ENCODE peak calls at places on chromosome 19, in eight cellular contexts. S is PC-9, L is neural progenitor cell, G is PC-3, N is fibroblast of lung, D is astrocyte, V is HepG2, H is endothelial cell of umbilical vein. Q is an unnamed sample.

GRCh38 chr19:18771328-18772242 is 19.5 kb downstream of the COMP start:
- DNase-seq in S (no peak), L (peak; percentile 66), G (peak; percentile 23), N (no peak), D (no peak), V (peak; percentile 29), H (no peak), Q (no peak)

GRCh38 chr19:21765151-21765550 is 2.2 kb downstream of the ZNF100 start:
- DNase-seq in S (no peak), L (no peak), G (no peak), N (peak; percentile 1), D (no peak), V (no peak), H (no peak), Q (no peak)

GRCh38 chr19:15223649-15224371 is 8.4 kb downstream of the EPHX3 start:
- DNase-seq in S (no peak), L (peak; percentile 56), G (no peak), N (no peak), D (no peak), V (no peak), H (no peak), Q (no peak)

GRCh38 chr19:41424335-41425173 is 2.6 kb downstream of the B3GNT8 start:
- DNase-seq in S (no peak), L (no peak), G (no peak), N (no peak), D (no peak), V (no peak), H (no peak), Q (no peak)

GRCh38 chr19:39411832-39412099 is 703 bp upstream of the PLEKHG2 start:
- DNase-seq in S (peak; percentile 89), L (peak; percentile 93), G (peak; percentile 86), N (peak; percentile 82), D (peak; percentile 74), V (peak; percentile 90), H (peak; percentile 93), Q (peak; percentile 90)

GRCh38 chr19:48489608-48490216 is 20.5 kb downstream of the CYTH2 start:
- DNase-seq in S (peak; percentile 81), L (peak; percentile 85), G (peak; percentile 77), N (no peak), D (no peak), V (peak; percentile 47), H (peak; percentile 65), Q (peak; percentile 77)

GRCh38 chr19:55492362-55492944 is 4.2 kb downstream of the SSC5D start:
- DNase-seq in S (no peak), L (no peak), G (no peak), N (no peak), D (no peak), V (no peak), H (no peak), Q (no peak)

GRCh38 chr19:54338521-54338920 is 441 bp downstream of the LILRA4 start:
- DNase-seq in S (no peak), L (no peak), G (no peak), N (no peak), D (no peak), V (no peak), H (no peak), Q (no peak)

GRCh38 chr19:3632739-3633558 is 6.4 kb upstream of the CACTIN start:
- DNase-seq in S (no peak), L (no peak), G (no peak), N (no peak), D (no peak), V (no peak), H (no peak), Q (no peak)

GRCh38 chr19:3046621-3047306 is 15.5 kb downstream of the TLE5 start:
- DNase-seq in S (no peak), L (peak; percentile 93), G (no peak), N (no peak), D (no peak), V (no peak), H (no peak), Q (peak; percentile 57)

GRCh38 chr19:4800591-4801081 is 9.1 kb downstream of the FEM1A start:
- DNase-seq in S (peak; percentile 89), L (no peak), G (peak; percentile 95), N (no peak), D (no peak), V (no peak), H (no peak), Q (no peak)

DNA sequence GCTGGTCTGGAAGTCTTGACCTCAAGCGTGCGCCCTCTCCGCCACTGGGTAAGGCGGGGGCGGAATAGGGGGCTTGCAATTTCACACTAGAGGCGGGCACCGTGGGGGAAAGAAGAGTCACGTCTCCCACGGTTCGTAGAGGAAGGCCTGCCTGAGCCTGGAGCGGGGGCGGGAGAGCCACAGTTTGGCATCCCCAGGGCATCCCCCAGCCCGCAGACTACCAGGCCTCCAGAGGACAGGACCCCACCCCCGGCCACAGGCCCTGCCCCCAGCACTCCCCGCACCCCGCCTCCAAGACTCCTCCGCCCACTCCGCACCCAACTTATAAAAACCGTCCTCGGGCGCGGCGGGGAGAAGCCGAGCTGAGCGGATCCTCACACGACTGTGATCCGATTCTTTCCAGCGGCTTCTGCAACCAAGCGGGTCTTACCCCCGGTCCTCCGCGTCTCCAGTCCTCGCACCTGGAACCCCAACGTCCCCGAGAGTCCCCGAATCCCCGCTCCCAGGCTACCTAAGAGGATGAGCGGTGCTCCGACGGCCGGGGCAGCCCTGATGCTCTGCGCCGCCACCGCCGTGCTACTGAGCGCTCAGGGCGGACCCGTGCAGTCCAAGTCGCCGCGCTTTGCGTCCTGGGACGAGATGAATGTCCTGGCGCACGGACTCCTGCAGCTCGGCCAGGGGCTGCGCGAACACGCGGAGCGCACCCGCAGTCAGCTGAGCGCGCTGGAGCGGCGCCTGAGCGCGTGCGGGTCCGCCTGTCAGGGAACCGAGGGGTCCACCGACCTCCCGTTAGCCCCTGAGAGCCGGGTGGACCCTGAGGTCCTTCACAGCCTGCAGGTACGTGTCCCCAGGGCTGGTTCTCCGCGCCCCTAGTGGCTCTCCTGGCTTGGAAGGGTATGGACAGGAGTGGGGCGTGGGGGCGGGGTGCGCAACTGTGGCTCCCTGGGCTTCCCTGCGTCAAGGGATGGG is at the start of gene ANGPTL4:
- DNase-seq in S (peak; percentile 33), L (peak; percentile 83), G (peak; percentile 79), N (peak; percentile 50), D (peak; percentile 26), V (no peak), H (peak; percentile 68), Q (no peak)
- TF ChIP-seq EZH2 in S (no peak), L (peak; percentile 64), G (no peak), N (no peak), D (no peak), V (no peak), H (no peak), Q (no peak)

DNA sequence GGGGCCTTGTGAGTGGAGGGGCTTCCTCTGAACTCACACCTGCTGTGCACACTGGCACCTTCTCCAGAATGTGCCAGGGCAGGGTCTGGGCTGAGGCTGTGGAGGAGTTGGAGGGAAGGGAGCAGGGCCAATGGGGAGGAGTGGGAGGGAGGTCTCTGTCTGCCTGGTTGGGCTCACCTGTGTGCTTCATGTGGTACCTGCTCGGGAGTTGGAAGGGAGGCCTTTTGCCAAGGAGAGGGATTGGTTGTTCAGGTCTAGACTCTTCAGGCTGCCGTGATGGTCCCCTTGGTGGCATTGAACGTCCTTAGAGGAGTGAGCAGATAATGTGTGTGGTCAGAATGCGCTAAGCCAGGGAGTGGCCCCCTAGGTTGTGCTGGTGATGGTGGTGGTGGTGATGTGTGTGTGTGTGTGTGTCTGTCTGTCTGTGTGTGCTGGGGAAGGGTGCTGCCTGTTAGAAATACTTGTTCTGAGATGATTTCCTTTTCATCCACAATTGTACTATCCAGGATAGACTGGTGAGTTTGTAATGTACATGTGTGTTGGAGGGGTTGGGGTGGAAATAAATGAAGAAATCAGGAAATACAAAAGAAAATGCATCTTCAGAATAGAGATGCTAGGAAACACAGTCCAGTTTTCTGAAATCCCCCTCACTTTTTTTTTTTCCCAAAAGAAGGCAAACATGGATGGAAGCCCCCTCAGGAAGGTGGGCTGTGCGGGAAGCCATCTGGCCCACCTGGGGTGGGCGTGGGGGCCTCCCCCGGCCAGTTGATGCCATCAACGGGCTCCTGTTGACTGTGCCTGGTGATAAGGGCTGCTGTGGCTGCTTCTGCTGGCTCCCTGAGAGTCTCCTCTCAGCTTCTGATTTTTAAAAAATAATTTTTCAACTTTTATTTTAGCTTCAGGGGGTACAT is 140.5 kb upstream of the ZNF536 start:
- DNase-seq in S (no peak), L (no peak), G (no peak), N (no peak), D (no peak), V (no peak), H (no peak), Q (no peak)
- TF ChIP-seq EZH2 in S (no peak), L (no peak), G (no peak), N (no peak), D (no peak), V (no peak), H (no peak), Q (no peak)

GRCh38 chr19:46015080-46015960 is 7.5 kb downstream of the PGLYRP1 start:
- DNase-seq in S (peak; percentile 83), L (peak; percentile 96), G (no peak), N (peak; percentile 40), D (no peak), V (no peak), H (peak; percentile 51), Q (no peak)
- TF ChIP-seq EZH2 in S (no peak), L (peak; percentile 86), G (no peak), N (peak; percentile 84), D (no peak), V (no peak), H (no peak), Q (no peak)

GRCh38 chr19:7874080-7874856 is at the start of gene PRR36:
- DNase-seq in S (peak; percentile 76), L (peak; percentile 92), G (peak; percentile 80), N (no peak), D (no peak), V (peak; percentile 58), H (peak; percentile 35), Q (peak; percentile 53)
- TF ChIP-seq EZH2 in S (no peak), L (no peak), G (no peak), N (peak; percentile 98), D (peak; percentile 97), V (no peak), H (peak; percentile 90), Q (no peak)

Q was measured in DND-41.